ENCODE peak calls at places on chromosomes 3 and 15, in five cellular contexts. C is body of pancreas, O is stomach, I is uterus, E is HepG2. U is an unnamed sample.

GRCh38 chr3:10883478-10884234 is 67.6 kb downstream of the SLC6A11 start:
- DNase-seq in E (peak), I (no peak), C (no peak), O (no peak), U (peak)

GRCh38 chr15:56207711-56208110 is 36.0 kb downstream of the RFX7 start:
- DNase-seq in I (no peak), C (no peak), E (no peak), O (no peak), U (no peak)

GRCh38 chr15:34336333-34336732 is 1.2 kb downstream of the SLC12A6 start:
- DNase-seq in I (no peak), E (no peak), C (no peak), O (no peak), U (no peak)

GRCh38 chr15:51681303-51681963 is at the start of gene SCG3:
- DNase-seq in O (peak), I (peak), C (peak), E (peak), U (peak)

GRCh38 chr3:9951962-9952805 is at the start of gene PRRT3:
- DNase-seq in E (no peak), C (no peak), O (peak), I (peak), U (peak)

GRCh38 chr3:150653110-150653561 is 50.0 kb downstream of the SELENOT start:
- DNase-seq in O (no peak), C (no peak), I (no peak), E (no peak), U (no peak)

GRCh38 chr3:196563721-196564225 is 4.6 kb downstream of the WDR53 start:
- DNase-seq in I (no peak), E (no peak), O (no peak), C (no peak), U (no peak)

GRCh38 chr15:99181544-99181943 is 67.8 kb downstream of the TTC23 start:
- DNase-seq in C (no peak), O (no peak), E (no peak), I (peak), U (peak)

GRCh38 chr15:96882361-96882760 is 551.9 kb downstream of the NR2F2 start:
- DNase-seq in C (no peak), I (no peak), O (no peak), E (no peak), U (no peak)

GRCh38 chr3:20068512-20069177 is 28.4 kb downstream of the KAT2B start:
- DNase-seq in E (no peak), I (no peak), C (no peak), O (no peak), U (no peak)

GRCh38 chr3:124584552-124585391 is 145.5 kb upstream of the UMPS start:
- DNase-seq in O (peak), E (peak), I (peak), C (peak), U (peak)

GRCh38 chr3:78868570-78868969 is 899.2 kb downstream of the ROBO1 start:
- DNase-seq in E (no peak), O (no peak), I (no peak), C (no peak), U (no peak)

GRCh38 chr3:99708207-99708745 is 69.9 kb downstream of the COL8A1 start:
- DNase-seq in E (no peak), C (no peak), I (no peak), O (no peak), U (no peak)

GRCh38 chr15:33330931-33331330 is 20.2 kb downstream of the RYR3 start:
- DNase-seq in C (no peak), O (no peak), E (no peak), I (no peak), U (no peak)

GRCh38 chr15:33195283-33195682 is 769 bp upstream of the FMN1 start:
- DNase-seq in O (no peak), I (no peak), C (no peak), E (no peak), U (no peak)

GRCh38 chr15:27582741-27583400 is 516.2 kb downstream of the OCA2 start:
- DNase-seq in C (no peak), E (no peak), O (no peak), I (no peak), U (no peak)

GRCh38 chr15:90097475-90097874 is 4.8 kb downstream of the IDH2 start:
- DNase-seq in E (no peak), O (no peak), C (no peak), I (no peak), U (no peak)

GRCh38 chr3:146165370-146165769 is 4.4 kb upstream of the PLOD2 start:
- DNase-seq in E (no peak), O (no peak), I (no peak), C (no peak), U (no peak)

GRCh38 chr3:52186729-52187128 is 11.2 kb upstream of the ALAS1 start:
- DNase-seq in C (no peak), O (no peak), E (no peak), I (no peak), U (no peak)

GRCh38 chr15:60844431-60845174 is 365.7 kb upstream of the ICE2 start:
- DNase-seq in I (no peak), E (no peak), O (no peak), C (no peak), U (no peak)

GRCh38 chr3:53178246-53178645 is 17.2 kb downstream of the PRKCD start:
- DNase-seq in E (no peak), O (no peak), I (no peak), C (no peak), U (no peak)

GRCh38 chr3:190387578-190388213 is at the start of gene CLDN16:
- DNase-seq in E (no peak), C (no peak), O (no peak), I (no peak), U (no peak)

GRCh38 chr3:96931491-96931890 is 117.1 kb downstream of the EPHA6 start:
- DNase-seq in O (no peak), C (no peak), E (no peak), I (no peak), U (no peak)

GRCh38 chr3:152398495-152398894 is 129.8 kb downstream of the MBNL1 start:
- DNase-seq in E (no peak), O (no peak), I (no peak), C (no peak), U (no peak)

GRCh38 chr3:38711321-38711720 is 61.8 kb upstream of the SCN5A start:
- DNase-seq in E (no peak), C (no peak), O (no peak), I (no peak), U (no peak)

GRCh38 chr3:101886626-101887025 is 37.3 kb downstream of the NFKBIZ start:
- DNase-seq in I (no peak), O (no peak), C (no peak), E (no peak), U (no peak)

GRCh38 chr3:63975705-63976104 is 47.6 kb downstream of the PSMD6 start:
- DNase-seq in O (no peak), C (peak), I (peak), E (peak), U (peak)

GRCh38 chr3:120160050-120160449 is 65.8 kb upstream of the GSK3B start:
- DNase-seq in E (no peak), C (peak), O (peak), I (no peak), U (peak)

GRCh38 chr3:189655617-189656016 is 24.4 kb downstream of the TP63 start:
- DNase-seq in E (no peak), O (no peak), I (no peak), C (no peak), U (no peak)

GRCh38 chr3:99808163-99808794 is 9.4 kb upstream of the CMSS1 start:
- DNase-seq in O (peak), I (no peak), E (peak), C (peak), U (peak)

GRCh38 chr3:130709671-130710070 is 37.0 kb downstream of the PIK3R4 start:
- DNase-seq in O (no peak), E (no peak), C (no peak), I (no peak), U (no peak)

GRCh38 chr3:55782351-55782750 is 295.2 kb upstream of the WNT5A start:
- DNase-seq in C (no peak), O (peak), E (no peak), I (no peak), U (no peak)

GRCh38 chr15:75089781-75090734 is 66.7 kb downstream of the PPCDC start:
- DNase-seq in E (no peak), O (no peak), C (no peak), I (no peak), U (no peak)
- H3K27ac ChIP-seq in E (no peak), O (no peak), C (peak), I (no peak), U (peak)

DNA sequence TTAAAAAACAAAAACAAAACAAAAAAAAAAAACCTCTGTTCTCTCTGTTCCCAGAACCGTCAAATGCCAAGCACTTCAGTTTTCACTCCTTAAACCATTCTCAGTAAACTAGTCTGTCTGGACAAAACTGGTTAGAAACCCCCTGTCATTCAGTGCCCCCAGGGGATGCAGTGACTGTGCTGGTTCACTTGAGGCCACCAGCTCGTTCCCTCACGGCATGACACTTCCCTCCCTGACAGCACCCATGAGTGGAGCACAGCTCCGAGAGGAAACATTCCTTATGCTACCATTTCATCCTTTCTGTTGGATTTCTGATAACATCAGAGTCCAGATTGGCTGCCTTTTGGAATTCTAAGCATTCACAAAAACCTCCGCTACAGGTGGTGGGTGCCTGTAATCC is 244.0 kb upstream of the TPM1 start:
- DNase-seq in O (no peak), C (no peak), I (no peak), E (no peak), U (no peak)
- TF ChIP-seq POLR2A in O (no peak), C (no peak), I (no peak), E (no peak), U (no peak)

GRCh38 chr3:188220097-188220788 is 66.3 kb downstream of the LPP start:
- DNase-seq in I (no peak), C (no peak), E (no peak), O (no peak), U (peak)

GRCh38 chr3:188219147-188219546 is 65.2 kb downstream of the LPP start:
- DNase-seq in E (no peak), C (no peak), I (no peak), O (no peak), U (no peak)

GRCh38 chr3:188227442-188227841 is 73.5 kb downstream of the LPP start:
- DNase-seq in E (no peak), C (no peak), O (no peak), I (no peak), U (no peak)

GRCh38 chr3:188220988-188221818 is 67.2 kb downstream of the LPP start:
- DNase-seq in C (no peak), O (no peak), I (peak), E (peak), U (peak)

GRCh38 chr3:188223936-188224335 is 70.0 kb downstream of the LPP start:
- DNase-seq in O (no peak), I (no peak), E (no peak), C (no peak), U (no peak)
- H3K27ac ChIP-seq in O (no peak), I (peak), E (no peak), C (no peak), U (no peak)

GRCh38 chr15:92818658-92819311 is 81.3 kb upstream of the CHD2 start:
- DNase-seq in O (no peak), C (no peak), E (no peak), I (no peak), U (no peak)
- TF ChIP-seq POLR2A in O (no peak), C (no peak), E (no peak), I (no peak), U (no peak)

DNA sequence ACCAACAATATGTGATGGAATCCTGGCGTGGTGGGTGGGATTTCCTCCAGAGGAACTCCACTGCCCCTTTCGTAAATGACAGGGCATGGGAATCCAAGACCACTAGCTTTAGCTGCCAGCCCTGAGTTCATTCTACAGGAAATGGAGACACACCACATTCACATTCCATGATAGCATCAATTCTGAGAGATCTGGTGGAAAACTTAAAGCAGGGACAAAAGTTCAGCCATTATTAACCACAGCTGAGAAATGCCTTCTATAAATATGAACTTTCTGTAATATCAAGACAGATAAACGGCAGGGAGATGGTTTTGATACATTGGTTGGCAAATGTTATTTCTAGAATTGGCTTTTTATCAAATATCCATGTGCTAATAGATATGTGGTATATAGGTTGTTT is 98.2 kb downstream of the FBN1 start:
- DNase-seq in C (no peak), I (no peak), O (no peak), E (no peak), U (no peak)
- H3K27ac ChIP-seq in C (no peak), I (peak), O (no peak), E (no peak), U (no peak)

GRCh38 chr3:48695113-48695753 is 9.5 kb upstream of the NCKIPSD start:
- DNase-seq in C (no peak), E (no peak), O (peak), I (peak), U (peak)
- TF ChIP-seq POLR2A in C (peak), E (no peak), O (no peak), I (peak), U (no peak)

U was measured in testis.